ENCODE peak calls at places on chromosomes 12 and 14, in four cellular contexts. One of them, this sample, is unnamed.

GRCh38 chr12:121008347-121009098 is 7.8 kb downstream of the C12orf43 start:
- DNase-seq in GM12878: no peak
- DNase-seq in K562: no peak
- DNase-seq in HL-60: no peak
- DNase-seq in this sample: no peak

GRCh38 chr12:5715076-5715475 is 230.0 kb downstream of the ANO2 start:
- DNase-seq in GM12878: no peak
- DNase-seq in K562: no peak
- DNase-seq in HL-60: no peak
- DNase-seq in this sample: no peak

GRCh38 chr12:82714427-82714826 is 27.7 kb downstream of the TMTC2 start:
- DNase-seq in GM12878: no peak
- DNase-seq in K562: no peak
- DNase-seq in HL-60: no peak
- DNase-seq in this sample: no peak

GRCh38 chr14:100592461-100592871 is 5.2 kb upstream of the BEGAIN start:
- DNase-seq in GM12878: no peak
- DNase-seq in K562: no peak
- DNase-seq in HL-60: no peak
- DNase-seq in this sample: no peak

GRCh38 chr14:98959410-98959809 is 312.6 kb downstream of the BCL11B start:
- DNase-seq in GM12878: no peak
- DNase-seq in K562: no peak
- DNase-seq in HL-60: no peak
- DNase-seq in this sample: no peak

GRCh38 chr14:30620178-30620577 is 1.9 kb upstream of the SCFD1 start:
- DNase-seq in GM12878: peak
- DNase-seq in K562: no peak
- DNase-seq in HL-60: no peak
- DNase-seq in this sample: no peak

GRCh38 chr12:92778525-92778924 is 75.7 kb downstream of the PLEKHG7 start:
- DNase-seq in GM12878: no peak
- DNase-seq in K562: no peak
- DNase-seq in HL-60: no peak
- DNase-seq in this sample: no peak

GRCh38 chr12:1592444-1593231 is 1.7 kb downstream of the FBXL14 start:
- DNase-seq in GM12878: no peak
- DNase-seq in K562: peak
- DNase-seq in HL-60: peak
- DNase-seq in this sample: no peak

GRCh38 chr14:104514156-104514848 is 65.3 kb upstream of the C14orf180 start:
- DNase-seq in GM12878: no peak
- DNase-seq in K562: no peak
- DNase-seq in HL-60: no peak
- DNase-seq in this sample: no peak

GRCh38 chr12:111304642-111305071 is 64.2 kb downstream of the PHETA1 start:
- DNase-seq in GM12878: no peak
- DNase-seq in K562: peak
- DNase-seq in HL-60: peak
- DNase-seq in this sample: no peak

GRCh38 chr12:102050660-102051430 is 10.9 kb downstream of the WASHC3 start:
- DNase-seq in GM12878: no peak
- DNase-seq in K562: no peak
- DNase-seq in HL-60: peak
- DNase-seq in this sample: no peak

GRCh38 chr12:5428332-5429221 is 3.3 kb upstream of the NTF3 start:
- DNase-seq in GM12878: no peak
- DNase-seq in K562: peak
- DNase-seq in HL-60: no peak
- DNase-seq in this sample: no peak

GRCh38 chr12:2509137-2509536 is 285.6 kb upstream of the FKBP4 start:
- DNase-seq in GM12878: no peak
- DNase-seq in K562: no peak
- DNase-seq in HL-60: no peak
- DNase-seq in this sample: no peak

GRCh38 chr12:119838781-119839180 is 38.3 kb downstream of the CIT start:
- DNase-seq in GM12878: no peak
- DNase-seq in K562: no peak
- DNase-seq in HL-60: no peak
- DNase-seq in this sample: no peak

GRCh38 chr12:3976351-3976938 is 103.2 kb upstream of the PARP11 start:
- DNase-seq in GM12878: no peak
- DNase-seq in K562: no peak
- DNase-seq in HL-60: no peak
- DNase-seq in this sample: no peak

GRCh38 chr12:121789800-121790748 is 3.4 kb downstream of the RHOF start:
- DNase-seq in GM12878: peak
- DNase-seq in K562: no peak
- DNase-seq in HL-60: peak
- DNase-seq in this sample: peak

GRCh38 chr12:98440165-98440581 is 75.2 kb upstream of the TMPO start:
- DNase-seq in GM12878: no peak
- DNase-seq in K562: peak
- DNase-seq in HL-60: peak
- DNase-seq in this sample: no peak

GRCh38 chr12:46401703-46402102 is 29.1 kb upstream of the SLC38A2 start:
- DNase-seq in GM12878: no peak
- DNase-seq in K562: no peak
- DNase-seq in HL-60: no peak
- DNase-seq in this sample: no peak

GRCh38 chr12:21831671-21832357 is 57.3 kb upstream of the KCNJ8 start:
- DNase-seq in GM12878: no peak
- DNase-seq in K562: no peak
- DNase-seq in HL-60: no peak
- DNase-seq in this sample: no peak

GRCh38 chr14:64074961-64075619 is 219.1 kb downstream of the ESR2 start:
- DNase-seq in GM12878: no peak
- DNase-seq in K562: no peak
- DNase-seq in HL-60: no peak
- DNase-seq in this sample: no peak

GRCh38 chr14:101561145-101561896 is at the start of gene DIO3:
- DNase-seq in GM12878: no peak
- DNase-seq in K562: no peak
- DNase-seq in HL-60: no peak
- DNase-seq in this sample: no peak

GRCh38 chr12:107759410-107759809 is 1.5 kb downstream of the PRDM4 start:
- DNase-seq in GM12878: no peak
- DNase-seq in K562: peak
- DNase-seq in HL-60: peak
- DNase-seq in this sample: no peak

GRCh38 chr12:94679554-94679953 is 29.2 kb upstream of the TMCC3 start:
- DNase-seq in GM12878: no peak
- DNase-seq in K562: no peak
- DNase-seq in HL-60: no peak
- DNase-seq in this sample: no peak

GRCh38 chr12:94689002-94689645 is 38.8 kb upstream of the TMCC3 start:
- DNase-seq in GM12878: no peak
- DNase-seq in K562: no peak
- DNase-seq in HL-60: no peak
- DNase-seq in this sample: no peak

GRCh38 chr12:94686834-94687628 is 36.7 kb upstream of the TMCC3 start:
- DNase-seq in GM12878: no peak
- DNase-seq in K562: no peak
- DNase-seq in HL-60: no peak
- DNase-seq in this sample: no peak

GRCh38 chr12:94689646-94690036 is 39.3 kb upstream of the TMCC3 start:
- DNase-seq in GM12878: no peak
- DNase-seq in K562: no peak
- DNase-seq in HL-60: no peak
- DNase-seq in this sample: no peak

DNA sequence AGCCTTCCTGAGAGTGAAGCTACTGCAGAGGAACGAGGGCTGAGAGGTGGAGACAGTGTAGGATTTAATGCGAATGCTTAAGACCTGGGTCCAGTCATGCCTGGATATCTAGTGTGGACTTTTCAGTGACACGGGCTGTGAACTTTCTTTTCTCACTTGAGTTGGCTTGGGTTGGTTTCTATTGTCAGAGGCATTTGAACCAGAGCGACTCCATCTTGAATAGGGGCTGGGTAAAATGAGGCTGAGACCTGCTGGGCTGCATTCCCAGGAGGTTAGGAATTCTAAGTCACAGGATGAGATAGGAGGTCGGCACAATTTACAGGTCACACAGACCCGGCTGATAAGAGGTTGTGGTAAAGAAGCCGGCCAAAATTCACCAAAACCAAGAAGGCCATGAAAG is 34.1 kb upstream of the TMCC3 start:
- DNase-seq in GM12878: no peak
- DNase-seq in K562: no peak
- DNase-seq in HL-60: no peak
- DNase-seq in this sample: no peak
- TF ChIP-seq SPI1 in GM12878: no peak
- TF ChIP-seq SPI1 in K562: no peak
- TF ChIP-seq SPI1 in HL-60: no peak
- TF ChIP-seq SPI1 in this sample: no peak

GRCh38 chr14:21078287-21078686 is 8.2 kb downstream of the ARHGEF40 start:
- DNase-seq in GM12878: no peak
- DNase-seq in K562: no peak
- DNase-seq in HL-60: no peak
- DNase-seq in this sample: no peak
- TF ChIP-seq SPI1 in GM12878: no peak
- TF ChIP-seq SPI1 in K562: no peak
- TF ChIP-seq SPI1 in HL-60: no peak
- TF ChIP-seq SPI1 in this sample: no peak

DNA sequence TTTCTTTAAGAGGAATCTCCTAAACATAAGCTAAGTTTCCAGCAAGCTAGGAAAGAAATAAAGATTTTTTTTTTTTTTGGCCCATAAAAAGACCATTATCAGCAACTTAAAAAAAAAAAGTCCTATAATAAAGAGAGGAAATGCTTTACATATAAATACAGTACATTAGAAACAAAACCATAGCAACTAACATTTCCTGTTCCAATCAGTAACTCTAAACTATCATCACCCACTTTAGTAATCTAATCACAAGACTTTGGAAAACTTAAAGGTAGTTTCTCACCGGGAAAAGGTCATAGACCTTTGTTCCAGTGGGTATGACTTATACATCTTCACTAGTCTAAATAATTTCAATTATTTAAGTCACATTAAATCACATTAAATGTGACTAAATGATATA is 11.1 kb downstream of the SPTSSA start:
- DNase-seq in GM12878: no peak
- DNase-seq in K562: no peak
- DNase-seq in HL-60: no peak
- DNase-seq in this sample: no peak
- TF ChIP-seq SPI1 in GM12878: no peak
- TF ChIP-seq SPI1 in K562: no peak
- TF ChIP-seq SPI1 in HL-60: no peak
- TF ChIP-seq SPI1 in this sample: no peak

DNA sequence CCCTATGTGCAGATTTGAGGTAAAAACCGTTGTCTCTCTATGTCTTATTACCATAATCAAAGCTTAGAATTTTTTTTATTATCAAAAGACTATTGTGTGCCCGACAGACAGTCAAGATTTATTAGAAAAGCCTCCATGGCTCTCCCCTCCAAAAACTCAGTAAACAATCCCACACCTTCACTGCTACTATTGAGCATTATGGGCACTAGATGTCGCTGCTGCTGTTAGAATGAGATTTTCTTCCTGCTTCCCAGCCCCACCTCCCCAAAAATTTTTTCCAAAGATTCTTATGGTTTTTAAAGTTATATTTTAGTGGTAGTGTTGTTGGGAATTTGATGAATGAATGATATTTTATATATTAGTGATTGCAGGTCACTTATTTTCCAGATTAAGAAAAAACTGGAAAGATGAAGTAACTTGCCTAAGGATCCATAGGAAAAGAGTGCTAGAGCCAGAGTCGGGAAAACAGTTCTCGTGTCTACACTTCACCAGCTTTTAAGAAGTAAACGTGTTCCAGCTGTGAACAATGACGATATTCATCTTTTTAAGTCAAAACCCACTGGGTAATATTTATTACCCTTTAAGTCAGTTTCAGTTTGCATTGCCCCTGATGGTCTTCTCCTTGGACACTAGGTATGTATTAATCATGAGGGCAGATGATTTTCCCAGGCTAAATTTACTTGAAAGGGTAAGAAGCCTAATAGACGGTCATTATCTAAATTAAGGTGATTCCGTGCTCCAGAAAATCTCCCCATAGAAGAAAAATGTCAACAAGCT is 12.2 kb upstream of the FOXG1 start:
- DNase-seq in GM12878: peak
- DNase-seq in K562: peak
- DNase-seq in HL-60: peak
- DNase-seq in this sample: no peak
- TF ChIP-seq SPI1 in GM12878: no peak
- TF ChIP-seq SPI1 in K562: no peak
- TF ChIP-seq SPI1 in HL-60: no peak
- TF ChIP-seq SPI1 in this sample: no peak

GRCh38 chr12:25213338-25213737 is 18.3 kb downstream of the ETFRF1 start:
- DNase-seq in GM12878: no peak
- DNase-seq in K562: no peak
- DNase-seq in HL-60: no peak
- DNase-seq in this sample: no peak
- TF ChIP-seq SPI1 in GM12878: no peak
- TF ChIP-seq SPI1 in K562: no peak
- TF ChIP-seq SPI1 in HL-60: no peak
- TF ChIP-seq SPI1 in this sample: no peak

GRCh38 chr14:80942158-80942738 is 710 bp upstream of the CEP128 start:
- DNase-seq in GM12878: no peak
- DNase-seq in K562: peak
- DNase-seq in HL-60: no peak
- DNase-seq in this sample: no peak
- TF ChIP-seq SPI1 in GM12878: peak
- TF ChIP-seq SPI1 in K562: peak
- TF ChIP-seq SPI1 in HL-60: peak
- TF ChIP-seq SPI1 in this sample: peak